ENCODE peak calls at places on chromosomes 7 and 10, in ten cellular contexts. One of them, this sample, is unnamed.

GRCh38 chr7:2821842-2822507 is 22.1 kb downstream of the GNA12 start:
- DNase-seq in HT1080: peak; percentile 83
- DNase-seq in activated naive CD4-positive, alpha-beta T cell: no peak
- DNase-seq in H9: no peak
- DNase-seq in nephron progenitor cell: no peak
- DNase-seq in aorta: no peak
- DNase-seq in NCI-H2081: no peak
- DNase-seq in GM23248: peak; percentile 91
- DNase-seq in left kidney: no peak
- DNase-seq in activated CD8-positive, alpha-beta memory T cell treated with anti-CD3 and anti-CD28 coated beads, Interleukin-2, amount 50 U/mL, for 4 hours: no peak
- DNase-seq in this sample: peak; percentile 84

GRCh38 chr7:86926732-86927131 is 132.7 kb downstream of the ELAPOR2 start:
- DNase-seq in H9: no peak
- DNase-seq in NCI-H2081: peak; percentile 69
- DNase-seq in activated naive CD4-positive, alpha-beta T cell: no peak
- DNase-seq in left kidney: peak; percentile 46
- DNase-seq in activated CD8-positive, alpha-beta memory T cell treated with anti-CD3 and anti-CD28 coated beads, Interleukin-2, amount 50 U/mL, for 4 hours: peak; percentile 23
- DNase-seq in HT1080: peak; percentile 41
- DNase-seq in GM23248: peak; percentile 85
- DNase-seq in nephron progenitor cell: peak; percentile 29
- DNase-seq in aorta: no peak
- DNase-seq in this sample: peak; percentile 61

GRCh38 chr7:13217762-13218161 is 530.3 kb downstream of the ARL4A start:
- DNase-seq in left kidney: peak; percentile 3
- DNase-seq in aorta: no peak
- DNase-seq in activated naive CD4-positive, alpha-beta T cell: no peak
- DNase-seq in activated CD8-positive, alpha-beta memory T cell treated with anti-CD3 and anti-CD28 coated beads, Interleukin-2, amount 50 U/mL, for 4 hours: no peak
- DNase-seq in nephron progenitor cell: no peak
- DNase-seq in GM23248: no peak
- DNase-seq in H9: no peak
- DNase-seq in HT1080: no peak
- DNase-seq in NCI-H2081: no peak
- DNase-seq in this sample: no peak

GRCh38 chr7:22110881-22111280 is 165.2 kb upstream of the CDCA7L start:
- DNase-seq in HT1080: no peak
- DNase-seq in activated naive CD4-positive, alpha-beta T cell: no peak
- DNase-seq in NCI-H2081: peak; percentile 6
- DNase-seq in aorta: no peak
- DNase-seq in nephron progenitor cell: no peak
- DNase-seq in H9: no peak
- DNase-seq in activated CD8-positive, alpha-beta memory T cell treated with anti-CD3 and anti-CD28 coated beads, Interleukin-2, amount 50 U/mL, for 4 hours: no peak
- DNase-seq in left kidney: no peak
- DNase-seq in GM23248: no peak
- DNase-seq in this sample: no peak

GRCh38 chr10:71771821-71772617 is 1.3 kb downstream of the VSIR start:
- DNase-seq in HT1080: peak; percentile 35
- DNase-seq in aorta: peak; percentile 91
- DNase-seq in NCI-H2081: no peak
- DNase-seq in GM23248: peak; percentile 94
- DNase-seq in nephron progenitor cell: no peak
- DNase-seq in activated CD8-positive, alpha-beta memory T cell treated with anti-CD3 and anti-CD28 coated beads, Interleukin-2, amount 50 U/mL, for 4 hours: peak; percentile 61
- DNase-seq in left kidney: no peak
- DNase-seq in H9: no peak
- DNase-seq in activated naive CD4-positive, alpha-beta T cell: no peak
- DNase-seq in this sample: peak; percentile 51

GRCh38 chr10:28686835-28687682 is 9.7 kb downstream of the BAMBI start:
- DNase-seq in activated CD8-positive, alpha-beta memory T cell treated with anti-CD3 and anti-CD28 coated beads, Interleukin-2, amount 50 U/mL, for 4 hours: no peak
- DNase-seq in left kidney: no peak
- DNase-seq in NCI-H2081: no peak
- DNase-seq in GM23248: no peak
- DNase-seq in HT1080: no peak
- DNase-seq in aorta: no peak
- DNase-seq in nephron progenitor cell: no peak
- DNase-seq in H9: no peak
- DNase-seq in activated naive CD4-positive, alpha-beta T cell: no peak
- DNase-seq in this sample: no peak

GRCh38 chr10:12348870-12349627 is at the start of gene CAMK1D:
- DNase-seq in left kidney: peak; percentile 92
- DNase-seq in NCI-H2081: peak; percentile 63
- DNase-seq in GM23248: peak; percentile 73
- DNase-seq in HT1080: peak; percentile 76
- DNase-seq in activated CD8-positive, alpha-beta memory T cell treated with anti-CD3 and anti-CD28 coated beads, Interleukin-2, amount 50 U/mL, for 4 hours: peak; percentile 89
- DNase-seq in H9: peak; percentile 85
- DNase-seq in activated naive CD4-positive, alpha-beta T cell: peak; percentile 86
- DNase-seq in aorta: peak; percentile 91
- DNase-seq in nephron progenitor cell: peak; percentile 78
- DNase-seq in this sample: no peak

GRCh38 chr7:28065721-28066285 is 114.8 kb downstream of the JAZF1 start:
- DNase-seq in NCI-H2081: peak; percentile 25
- DNase-seq in activated naive CD4-positive, alpha-beta T cell: no peak
- DNase-seq in H9: no peak
- DNase-seq in aorta: no peak
- DNase-seq in nephron progenitor cell: no peak
- DNase-seq in HT1080: no peak
- DNase-seq in left kidney: no peak
- DNase-seq in GM23248: peak; percentile 44
- DNase-seq in activated CD8-positive, alpha-beta memory T cell treated with anti-CD3 and anti-CD28 coated beads, Interleukin-2, amount 50 U/mL, for 4 hours: no peak
- DNase-seq in this sample: no peak

GRCh38 chr10:97074256-97075145 is 111.3 kb downstream of the SLIT1 start:
- DNase-seq in activated naive CD4-positive, alpha-beta T cell: no peak
- DNase-seq in activated CD8-positive, alpha-beta memory T cell treated with anti-CD3 and anti-CD28 coated beads, Interleukin-2, amount 50 U/mL, for 4 hours: no peak
- DNase-seq in aorta: no peak
- DNase-seq in nephron progenitor cell: no peak
- DNase-seq in GM23248: no peak
- DNase-seq in H9: no peak
- DNase-seq in left kidney: no peak
- DNase-seq in NCI-H2081: no peak
- DNase-seq in HT1080: no peak
- DNase-seq in this sample: no peak

GRCh38 chr7:66634816-66635215 is 6.1 kb downstream of the KCTD7 start:
- DNase-seq in GM23248: peak; percentile 4
- DNase-seq in activated CD8-positive, alpha-beta memory T cell treated with anti-CD3 and anti-CD28 coated beads, Interleukin-2, amount 50 U/mL, for 4 hours: no peak
- DNase-seq in nephron progenitor cell: no peak
- DNase-seq in HT1080: no peak
- DNase-seq in H9: no peak
- DNase-seq in activated naive CD4-positive, alpha-beta T cell: no peak
- DNase-seq in NCI-H2081: no peak
- DNase-seq in aorta: no peak
- DNase-seq in left kidney: no peak
- DNase-seq in this sample: no peak

GRCh38 chr7:28383949-28384348 is 28.4 kb upstream of the CREB5 start:
- DNase-seq in aorta: no peak
- DNase-seq in NCI-H2081: peak; percentile 31
- DNase-seq in nephron progenitor cell: no peak
- DNase-seq in GM23248: no peak
- DNase-seq in left kidney: no peak
- DNase-seq in HT1080: no peak
- DNase-seq in H9: no peak
- DNase-seq in activated naive CD4-positive, alpha-beta T cell: no peak
- DNase-seq in activated CD8-positive, alpha-beta memory T cell treated with anti-CD3 and anti-CD28 coated beads, Interleukin-2, amount 50 U/mL, for 4 hours: no peak
- DNase-seq in this sample: no peak

GRCh38 chr7:54811925-54812264 is 52.9 kb upstream of the SEC61G start:
- DNase-seq in aorta: no peak
- DNase-seq in HT1080: no peak
- DNase-seq in activated naive CD4-positive, alpha-beta T cell: no peak
- DNase-seq in GM23248: peak; percentile 26
- DNase-seq in H9: no peak
- DNase-seq in NCI-H2081: no peak
- DNase-seq in activated CD8-positive, alpha-beta memory T cell treated with anti-CD3 and anti-CD28 coated beads, Interleukin-2, amount 50 U/mL, for 4 hours: no peak
- DNase-seq in left kidney: no peak
- DNase-seq in nephron progenitor cell: no peak
- DNase-seq in this sample: no peak

GRCh38 chr7:148609045-148609725 is 18.6 kb downstream of the C7orf33 start:
- DNase-seq in GM23248: no peak
- DNase-seq in activated CD8-positive, alpha-beta memory T cell treated with anti-CD3 and anti-CD28 coated beads, Interleukin-2, amount 50 U/mL, for 4 hours: no peak
- DNase-seq in HT1080: no peak
- DNase-seq in NCI-H2081: no peak
- DNase-seq in nephron progenitor cell: no peak
- DNase-seq in H9: no peak
- DNase-seq in activated naive CD4-positive, alpha-beta T cell: no peak
- DNase-seq in aorta: no peak
- DNase-seq in left kidney: peak; percentile 51
- DNase-seq in this sample: no peak

GRCh38 chr10:131983780-131984179 is 2.1 kb upstream of the BNIP3 start:
- DNase-seq in left kidney: no peak
- DNase-seq in H9: no peak
- DNase-seq in NCI-H2081: no peak
- DNase-seq in HT1080: peak; percentile 94
- DNase-seq in GM23248: peak; percentile 93
- DNase-seq in nephron progenitor cell: no peak
- DNase-seq in aorta: no peak
- DNase-seq in activated naive CD4-positive, alpha-beta T cell: no peak
- DNase-seq in activated CD8-positive, alpha-beta memory T cell treated with anti-CD3 and anti-CD28 coated beads, Interleukin-2, amount 50 U/mL, for 4 hours: no peak
- DNase-seq in this sample: peak; percentile 33

GRCh38 chr10:31603245-31604087 is 284.4 kb downstream of the ZEB1 start:
- DNase-seq in HT1080: peak; percentile 93
- DNase-seq in H9: peak; percentile 98
- DNase-seq in aorta: peak; percentile 98
- DNase-seq in nephron progenitor cell: peak; percentile 98
- DNase-seq in NCI-H2081: peak; percentile 92
- DNase-seq in left kidney: peak; percentile 99
- DNase-seq in activated CD8-positive, alpha-beta memory T cell treated with anti-CD3 and anti-CD28 coated beads, Interleukin-2, amount 50 U/mL, for 4 hours: peak; percentile 69
- DNase-seq in GM23248: peak; percentile 98
- DNase-seq in activated naive CD4-positive, alpha-beta T cell: peak; percentile 54
- DNase-seq in this sample: peak; percentile 68

This sample was measured in dermis microvascular lymphatic vessel endothelial cell.